ENCODE peak calls at places on chromosomes 11 and 22, in four cellular contexts. T, F, J and W are unnamed samples.

GRCh38 chr22:35477911-35478582 is 62.6 kb upstream of the RASD2 start:
- DNase-seq in T (no peak), F (no peak), J (peak; percentile 79), W (peak; percentile 70)

GRCh38 chr11:113331988-113332387 is 17.6 kb downstream of the TTC12 start:
- DNase-seq in T (peak; percentile 51), F (no peak), J (no peak), W (no peak)

GRCh38 chr22:34105461-34106062 is 185.3 kb upstream of the LARGE1 start:
- DNase-seq in T (peak; percentile 4), F (peak; percentile 16), J (no peak), W (peak; percentile 22)

GRCh38 chr11:102589047-102589459 is 36.1 kb downstream of the MMP20 start:
- DNase-seq in T (no peak), F (no peak), J (no peak), W (no peak)

GRCh38 chr11:35085766-35086165 is 53.2 kb upstream of the CD44 start:
- DNase-seq in T (no peak), F (no peak), J (no peak), W (peak; percentile 18)

GRCh38 chr11:133228406-133229330 is 303.6 kb downstream of the OPCML start:
- DNase-seq in T (no peak), F (no peak), J (no peak), W (no peak)

GRCh38 chr11:131079036-131079435 is 162.8 kb upstream of the SNX19 start:
- DNase-seq in T (no peak), F (no peak), J (no peak), W (peak; percentile 72)

GRCh38 chr11:86804871-86805415 is 4.6 kb downstream of the PRSS23 start:
- DNase-seq in T (no peak), F (no peak), J (no peak), W (peak; percentile 66)

GRCh38 chr11:80096736-80097135 is 655.9 kb upstream of the TENM4 start:
- DNase-seq in T (peak; percentile 69), F (no peak), J (peak; percentile 94), W (peak; percentile 56)

GRCh38 chr11:13315517-13316432 is 38.2 kb downstream of the BMAL1 start:
- DNase-seq in T (no peak), F (no peak), J (no peak), W (peak; percentile 73)

GRCh38 chr11:36253238-36253637 is 36.0 kb downstream of the COMMD9 start:
- DNase-seq in T (peak; percentile 3), F (no peak), J (no peak), W (no peak)

GRCh38 chr11:47257518-47258316 is at the start of gene NR1H3:
- DNase-seq in T (peak; percentile 82), F (no peak), J (peak; percentile 53), W (peak; percentile 73)

GRCh38 chr11:118343981-118344521 is at the start of gene CD3G:
- DNase-seq in T (no peak), F (no peak), J (no peak), W (no peak)

GRCh38 chr22:46070215-46070721 is 80.1 kb upstream of the PPARA start:
- DNase-seq in T (peak; percentile 66), F (peak; percentile 28), J (no peak), W (peak; percentile 81)

GRCh38 chr22:49021926-49022815 is 805.5 kb downstream of the BRD1 start:
- DNase-seq in T (no peak), F (no peak), J (no peak), W (no peak)

GRCh38 chr22:20949698-20950183 is 17.3 kb upstream of the AIFM3 start:
- DNase-seq in T (no peak), F (no peak), J (no peak), W (no peak)

GRCh38 chr11:30740071-30740470 is 153.9 kb upstream of the MPPED2 start:
- DNase-seq in T (no peak), F (no peak), J (no peak), W (no peak)

GRCh38 chr11:10743354-10744035 is 7.6 kb upstream of the CTR9 start:
- DNase-seq in T (no peak), F (peak; percentile 74), J (no peak), W (no peak)

DNA sequence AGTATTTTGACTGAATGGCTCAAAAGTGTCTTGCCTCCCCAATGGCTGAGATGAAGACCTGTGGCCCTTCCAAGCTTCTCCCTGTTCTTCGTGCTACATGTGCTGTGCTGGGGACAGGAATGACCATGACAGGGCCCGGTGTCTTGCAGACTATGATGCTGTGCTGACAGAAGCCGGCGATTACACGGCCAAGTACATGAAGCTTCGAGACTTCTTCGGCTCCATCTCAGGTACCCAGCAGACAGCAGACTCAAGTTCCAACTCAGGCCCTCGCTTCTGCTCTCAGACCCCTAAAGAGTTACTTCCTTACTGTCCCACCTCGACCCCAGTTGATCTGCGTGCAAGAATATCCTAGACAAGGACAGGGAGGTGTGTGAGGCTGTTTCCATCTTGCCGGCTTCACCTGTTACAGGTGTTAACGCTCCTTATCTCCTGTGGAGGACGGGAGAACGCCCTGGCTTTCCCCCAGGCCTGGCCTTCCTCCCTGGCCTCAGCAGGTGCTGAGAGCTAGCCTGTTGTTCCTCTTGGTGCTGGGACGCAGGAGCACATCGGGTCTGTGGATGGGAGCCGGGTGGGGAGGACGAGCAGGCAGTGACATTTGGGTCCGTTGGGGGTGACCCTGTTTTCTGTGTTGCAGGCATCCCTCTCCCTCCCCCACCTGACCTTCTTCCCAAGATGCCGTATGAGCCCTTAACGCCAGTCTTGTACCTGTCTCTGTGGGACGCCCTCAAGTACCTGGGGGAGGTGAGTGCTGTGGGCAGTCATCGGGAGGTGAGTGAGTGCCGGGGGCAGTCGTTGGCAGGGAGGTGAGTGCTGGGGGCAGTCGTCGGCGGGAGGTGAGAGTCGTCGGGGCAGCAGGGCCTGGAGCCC is 38.1 kb downstream of the GLB1L2 start:
- DNase-seq in T (no peak), F (no peak), J (no peak), W (no peak)
- H3K9me3 ChIP-seq in T (no peaks in the 10 kb centered on the region), F (no peaks in the 10 kb centered on the region), J (no peaks in the 10 kb centered on the region), W (no peaks in the 10 kb centered on the region)

GRCh38 chr22:40708177-40708576 is 28.9 kb downstream of the MCHR1 start:
- DNase-seq in T (no peak), F (no peak), J (no peak), W (no peak)

GRCh38 chr22:40705918-40706682 is 26.8 kb downstream of the MCHR1 start:
- DNase-seq in T (no peak), F (no peak), J (no peak), W (no peak)

GRCh38 chr22:40703174-40703573 is 23.9 kb downstream of the MCHR1 start:
- DNase-seq in T (no peak), F (no peak), J (no peak), W (no peak)

GRCh38 chr22:40707154-40707553 is 27.9 kb downstream of the MCHR1 start:
- DNase-seq in T (no peak), F (no peak), J (no peak), W (no peak)

GRCh38 chr22:40703731-40704130 is 24.4 kb downstream of the MCHR1 start:
- DNase-seq in T (peak; percentile 9), F (no peak), J (no peak), W (no peak)
- H3K9ac ChIP-seq in T (no peak overlapping the region), F (no peak overlapping the region), J (no peak overlapping the region), W (no peak overlapping the region)

GRCh38 chr22:47452184-47452583 is 689.7 kb downstream of the TBC1D22A start:
- DNase-seq in T (no peak), F (no peak), J (no peak), W (no peak)
- H3K9me3 ChIP-seq in T (peaks cover 32% of the 10 kb centered on the region), F (no peaks in the 10 kb centered on the region), J (peaks cover 12% of the 10 kb centered on the region), W (peaks cover 7% of the 10 kb centered on the region)

DNA sequence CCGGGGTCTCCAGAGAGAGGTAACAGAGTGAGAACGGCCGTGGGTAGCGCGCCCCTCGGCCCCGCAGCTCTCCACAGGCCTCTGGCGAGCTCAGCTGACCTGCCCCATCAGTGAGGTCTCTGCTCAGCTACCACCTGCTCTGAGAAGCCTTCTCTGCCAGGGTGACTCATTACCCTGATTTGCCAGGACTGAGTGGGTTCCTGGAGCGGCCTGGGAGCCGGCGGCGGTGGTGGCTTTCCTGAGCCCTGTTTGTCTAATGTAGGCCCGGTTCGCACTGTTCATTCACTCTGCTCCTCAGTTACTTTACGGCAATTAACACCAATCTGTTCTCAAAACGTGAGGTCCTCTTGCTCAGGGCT is 351.0 kb upstream of the B3GAT1 start:
- DNase-seq in T (no peak), F (no peak), J (no peak), W (no peak)
- H3K9ac ChIP-seq in T (no peak overlapping the region), F (no peak overlapping the region), J (no peak overlapping the region), W (no peak overlapping the region)